ENCODE peak calls at places on chromosomes 16 and 17, in nine cellular contexts. J is GOT3; B is DMS153; N is COLO829; D is NCI-H1105; F is ELR; M is naive thymus-derived CD8-positive, alpha-beta T cell; O is NCI-H2081; P is ELF-1. C is an unnamed sample.

GRCh38 chr17:75914643-75915265 is 10.1 kb upstream of the MRPL38 start:
- DNase-seq in P (no peak), O (no peak), F (no peak), B (no peak), N (no peak), M (no peak), D (no peak), J (no peak), C (no peak)

GRCh38 chr17:82495844-82496528 is 23.5 kb upstream of the FOXK2 start:
- DNase-seq in D (no peak), P (peak; percentile 67), J (no peak), F (peak; percentile 8), O (peak; percentile 34), M (no peak), N (no peak), B (peak; percentile 96), C (peak; percentile 93)

GRCh38 chr16:14486520-14487303 is 143.3 kb downstream of the PARN start:
- DNase-seq in P (peak; percentile 89), D (no peak), N (peak; percentile 95), J (peak; percentile 33), M (no peak), O (peak; percentile 66), B (peak; percentile 5), F (peak; percentile 89), C (no peak)

GRCh38 chr16:70746708-70747424 is 54.1 kb downstream of the VAC14 start:
- DNase-seq in N (peak; percentile 52), O (peak; percentile 60), M (peak; percentile 14), F (peak; percentile 93), P (no peak), J (peak; percentile 64), D (no peak), B (peak; percentile 92), C (no peak)

GRCh38 chr17:38789185-38789584 is 10.2 kb downstream of the PIP4K2B start:
- DNase-seq in P (peak; percentile 28), D (no peak), J (no peak), M (no peak), F (no peak), O (no peak), B (no peak), N (no peak), C (no peak)

GRCh38 chr16:58511933-58512815 is 3.1 kb upstream of the SETD6 start:
- DNase-seq in P (peak; percentile 82), J (no peak), B (no peak), D (peak; percentile 33), M (peak; percentile 76), O (peak; percentile 62), N (no peak), F (peak; percentile 80), C (peak; percentile 54)

GRCh38 chr17:32794533-32795246 is 82.2 kb downstream of the MYO1D start:
- DNase-seq in O (no peak), B (no peak), M (no peak), P (peak; percentile 32), F (no peak), N (peak; percentile 44), J (no peak), D (no peak), C (no peak)

GRCh38 chr17:68016838-68017237 is 18.7 kb upstream of the KPNA2 start:
- DNase-seq in P (no peak), F (no peak), M (no peak), O (no peak), D (no peak), J (no peak), B (no peak), N (no peak), C (no peak)

GRCh38 chr17:3792481-3792880 is 8.5 kb downstream of the ITGAE start:
- DNase-seq in N (no peak), M (no peak), J (no peak), P (no peak), F (no peak), B (no peak), O (no peak), D (no peak), C (no peak)

GRCh38 chr17:44363613-44364159 is at the start of gene FAM171A2:
- DNase-seq in D (peak; percentile 48), F (peak; percentile 76), J (peak; percentile 26), N (no peak), M (peak; percentile 73), O (peak; percentile 75), B (no peak), P (peak; percentile 52), C (peak; percentile 78)

GRCh38 chr17:550041-550398 is 164.6 kb downstream of the VPS53 start:
- DNase-seq in F (peak; percentile 82), D (no peak), M (no peak), O (no peak), J (no peak), N (no peak), P (no peak), B (no peak), C (no peak)

GRCh38 chr17:65456368-65457151 is 104.9 kb downstream of the AXIN2 start:
- DNase-seq in O (no peak), B (no peak), M (no peak), D (no peak), N (no peak), P (no peak), F (no peak), J (no peak), C (no peak)

GRCh38 chr17:66211047-66211810 is 18.0 kb downstream of the APOH start:
- DNase-seq in P (no peak), D (no peak), O (no peak), F (no peak), B (no peak), J (no peak), M (no peak), N (no peak), C (no peak)

GRCh38 chr17:998111-998510 is 1.2 kb downstream of the TIMM22 start:
- DNase-seq in F (no peak), M (no peak), D (no peak), P (no peak), B (no peak), J (no peak), N (no peak), O (no peak), C (no peak)

GRCh38 chr16:30394603-30395154 is 541 bp upstream of the ZNF48 start:
- DNase-seq in D (no peak), F (peak; percentile 47), O (no peak), B (no peak), M (no peak), J (no peak), P (peak; percentile 67), N (no peak), C (no peak)

GRCh38 chr17:74547264-74547663 is 1.3 kb upstream of the CD300C start:
- DNase-seq in F (no peak), J (no peak), D (no peak), O (no peak), N (no peak), B (no peak), M (no peak), P (no peak), C (no peak)

GRCh38 chr16:85573696-85574641 is 39.2 kb upstream of the GSE1 start:
- DNase-seq in F (no peak), P (peak; percentile 53), O (peak; percentile 35), B (no peak), J (no peak), D (no peak), M (no peak), N (no peak), C (peak; percentile 41)

GRCh38 chr16:66844342-66845079 is at the start of gene CA7:
- DNase-seq in O (no peak), F (no peak), P (no peak), B (no peak), J (no peak), D (no peak), N (no peak), M (no peak), C (no peak)

GRCh38 chr17:17628388-17629008 is 37.0 kb upstream of the PEMT start:
- DNase-seq in O (peak; percentile 14), N (no peak), M (peak; percentile 28), P (peak; percentile 35), B (no peak), J (no peak), F (peak; percentile 12), D (no peak), C (peak; percentile 29)

GRCh38 chr17:61868074-61868473 is 4.7 kb upstream of the BRIP1 start:
- DNase-seq in D (no peak), N (no peak), F (no peak), J (no peak), B (no peak), O (no peak), M (no peak), P (no peak), C (no peak)

GRCh38 chr16:81581107-81581506 is 136.5 kb downstream of the CMIP start:
- DNase-seq in B (peak; percentile 93), N (no peak), P (no peak), O (peak; percentile 16), M (no peak), F (no peak), J (no peak), D (no peak), C (no peak)

GRCh38 chr17:31060814-31061550 is 33.8 kb upstream of the NF1 start:
- DNase-seq in M (no peak), J (no peak), O (no peak), B (no peak), F (no peak), D (no peak), N (no peak), P (no peak), C (no peak)

GRCh38 chr17:10102817-10103216 is 95.6 kb downstream of the GAS7 start:
- DNase-seq in F (no peak), O (no peak), N (no peak), B (no peak), M (no peak), J (no peak), P (no peak), D (no peak), C (no peak)

GRCh38 chr17:48555616-48556533 is 11.0 kb upstream of the HOXB2 start:
- DNase-seq in N (peak; percentile 56), P (peak; percentile 46), F (no peak), M (no peak), O (no peak), B (peak; percentile 29), D (peak; percentile 30), J (no peak), C (peak; percentile 39)

GRCh38 chr17:41620583-41621434 is 3.6 kb downstream of the KRT17 start:
- DNase-seq in P (no peak), F (no peak), J (no peak), O (no peak), N (no peak), B (no peak), M (no peak), D (no peak), C (no peak)

GRCh38 chr16:87207965-87208364 is 109.2 kb downstream of the C16orf95 start:
- DNase-seq in B (no peak), P (peak; percentile 19), F (no peak), O (no peak), D (no peak), J (no peak), N (no peak), M (no peak), C (no peak)

GRCh38 chr17:19569785-19570496 is 36.3 kb downstream of the SLC47A1 start:
- DNase-seq in J (no peak), O (no peak), D (no peak), B (no peak), P (no peak), M (no peak), N (no peak), F (no peak), C (no peak)

GRCh38 chr16:27471661-27472060 is 69.7 kb downstream of the IL21R start:
- DNase-seq in N (no peak), P (no peak), J (no peak), O (no peak), D (no peak), B (no peak), M (no peak), F (no peak), C (no peak)

GRCh38 chr17:49565948-49566491 is 9.7 kb upstream of the NXPH3 start:
- DNase-seq in B (peak; percentile 89), N (no peak), M (no peak), O (peak; percentile 59), D (peak; percentile 17), F (no peak), J (no peak), P (no peak), C (peak; percentile 31)